ENCODE peak calls at places on chromosomes 6 and 20, in four cellular contexts. W is GM13977; G is stimulated activated CD4-positive, alpha-beta T cell treated with anti-CD3 and anti-CD28 coated beads, Interleukin-12 subunit alpha, Interleukin-12 subunit beta, amount 100 ng/mL, for 24 hours; P is NCI-H748 treated with DMSO at 0.1 percent for 48 hours. Q is an unnamed sample.

GRCh38 chr6:34414999-34415858 is 10.6 kb downstream of the RPS10 start:
- DNase-seq in P (peak; percentile 27), W (peak; percentile 40), G (no peak), Q (peak; percentile 63)

GRCh38 chr6:18423426-18423825 is 36.3 kb downstream of the RNF144B start:
- DNase-seq in W (no peak), G (no peak), P (no peak), Q (no peak)

GRCh38 chr20:11549172-11550117 is 368.2 kb upstream of the BTBD3 start:
- DNase-seq in G (no peak), W (no peak), P (peak; percentile 42), Q (no peak)

GRCh38 chr6:85464260-85464644 is 14.4 kb downstream of the NT5E start:
- DNase-seq in W (no peak), P (no peak), G (peak; percentile 32), Q (peak; percentile 69)

GRCh38 chr20:11376998-11377397 is 540.7 kb upstream of the BTBD3 start:
- DNase-seq in W (no peak), P (no peak), G (no peak), Q (no peak)

GRCh38 chr20:38870733-38871559 is 55.3 kb upstream of the FAM83D start:
- DNase-seq in P (no peak), G (peak; percentile 45), W (no peak), Q (no peak)

GRCh38 chr6:21915707-21916399 is 322.3 kb downstream of the SOX4 start:
- DNase-seq in W (no peak), P (no peak), G (no peak), Q (peak; percentile 6)

GRCh38 chr6:13579911-13580310 is 5.5 kb downstream of the SIRT5 start:
- DNase-seq in W (no peak), G (no peak), P (no peak), Q (no peak)

GRCh38 chr6:168388641-168389633 is 52.0 kb upstream of the SMOC2 start:
- DNase-seq in W (no peak), G (no peak), P (peak; percentile 88), Q (no peak)

GRCh38 chr20:31861346-31862156 is 8.8 kb downstream of the DUSP15 start:
- DNase-seq in G (peak; percentile 50), W (peak; percentile 97), P (peak; percentile 61), Q (peak; percentile 76)

GRCh38 chr6:15475261-15475660 is 187.6 kb downstream of the DTNBP1 start:
- DNase-seq in W (no peak), G (no peak), P (no peak), Q (no peak)

GRCh38 chr6:139029470-139030210 is 1.1 kb downstream of the ABRACL start:
- DNase-seq in P (peak; percentile 58), W (peak; percentile 49), G (peak; percentile 22), Q (peak; percentile 62)

GRCh38 chr20:4014031-4014474 is 1.3 kb downstream of the RNF24 start:
- DNase-seq in W (peak; percentile 44), G (no peak), P (peak; percentile 95), Q (peak; percentile 40)

GRCh38 chr6:52566853-52567279 is 10.0 kb downstream of the TRAM2 start:
- DNase-seq in P (no peak), G (no peak), W (no peak), Q (peak; percentile 72)

GRCh38 chr6:89475634-89476033 is 42.7 kb downstream of the ANKRD6 start:
- DNase-seq in G (no peak), W (no peak), P (no peak), Q (no peak)

GRCh38 chr6:161228911-161229591 is 44.8 kb downstream of the AGPAT4 start:
- DNase-seq in G (no peak), W (peak; percentile 46), P (no peak), Q (peak; percentile 69)

GRCh38 chr20:35768731-35769664 is 2.8 kb upstream of the PHF20 start:
- DNase-seq in P (no peak), W (peak; percentile 38), G (peak; percentile 32), Q (peak; percentile 89)

GRCh38 chr6:123418101-123418500 is 218.6 kb downstream of the TRDN start:
- DNase-seq in W (no peak), P (no peak), G (no peak), Q (no peak)

GRCh38 chr6:28775052-28775376 is 148.8 kb downstream of the TRIM27 start:
- DNase-seq in P (no peak), W (no peak), G (no peak), Q (no peak)

GRCh38 chr6:64712606-64713005 is 994.4 kb downstream of the EYS start:
- DNase-seq in G (no peak), P (no peak), W (no peak), Q (no peak)

GRCh38 chr20:17443326-17443858 is 87.8 kb downstream of the BFSP1 start:
- DNase-seq in G (no peak), W (no peak), P (no peak), Q (no peak)

GRCh38 chr20:32356935-32357868 is 929 bp upstream of the ASXL1 start:
- DNase-seq in P (peak; percentile 50), G (no peak), W (no peak), Q (no peak)

GRCh38 chr6:31651602-31652191 is 764 bp downstream of the BAG6 start:
- DNase-seq in G (no peak), W (peak; percentile 73), P (peak; percentile 85), Q (peak; percentile 91)

GRCh38 chr6:82832811-82833210 is 232.8 kb downstream of the UBE3D start:
- DNase-seq in P (no peak), G (no peak), W (no peak), Q (no peak)

GRCh38 chr6:11685411-11686093 is 93.1 kb downstream of the ADTRP start:
- DNase-seq in W (no peak), G (no peak), P (no peak), Q (no peak)

GRCh38 chr6:3603443-3604130 is 146.7 kb upstream of the SLC22A23 start:
- DNase-seq in P (no peak), W (no peak), G (no peak), Q (no peak)

GRCh38 chr6:43977404-43978111 is 149.7 kb downstream of the MRPL14 start:
- DNase-seq in W (peak; percentile 59), G (no peak), P (no peak), Q (no peak)

GRCh38 chr6:45827952-45828530 is 187.6 kb downstream of the CLIC5 start:
- DNase-seq in G (no peak), P (no peak), W (no peak), Q (no peak)

GRCh38 chr20:23225407-23226060 is 125.1 kb upstream of the NXT1 start:
- DNase-seq in W (no peak), P (no peak), G (no peak), Q (peak; percentile 55)

GRCh38 chr20:4512891-4513550 is 208.7 kb upstream of the PRND start:
- DNase-seq in G (no peak), P (no peak), W (no peak), Q (peak; percentile 64)

GRCh38 chr20:23268792-23269354 is 81.7 kb upstream of the NXT1 start:
- DNase-seq in W (no peak), P (no peak), G (no peak), Q (no peak)

GRCh38 chr6:166676270-166676860 is 49.3 kb upstream of the RPS6KA2 start:
- DNase-seq in P (no peak), W (no peak), G (no peak), Q (no peak)

GRCh38 chr20:51661609-51662178 is 106.5 kb downstream of the ATP9A start:
- DNase-seq in P (no peak), G (peak; percentile 24), W (peak; percentile 56), Q (peak; percentile 19)

GRCh38 chr6:92024071-92024470 is 1395.3 kb downstream of the EPHA7 start:
- DNase-seq in P (no peak), G (no peak), W (no peak), Q (no peak)

GRCh38 chr20:62925420-62926228 is 681 bp downstream of the DIDO1 start:
- DNase-seq in P (no peak), G (no peak), W (peak; percentile 58), Q (peak; percentile 45)

GRCh38 chr20:33908351-33908750 is 85.4 kb upstream of the RALY start:
- DNase-seq in W (no peak), G (no peak), P (no peak), Q (no peak)

GRCh38 chr20:63957004-63957689 is 931 bp upstream of the UCKL1 start:
- DNase-seq in W (peak; percentile 82), P (peak; percentile 76), G (peak; percentile 67), Q (peak; percentile 80)

GRCh38 chr6:64411226-64411625 is 775.6 kb downstream of the PHF3 start:
- DNase-seq in W (no peak), P (no peak), G (no peak), Q (no peak)

Q was measured in hepatic stellate cell.